ENCODE peak calls at places on chromosomes 4 and X, in seven cellular contexts. B is pancreas, I is breast epithelium, U is IMR-90, Q is endothelial cell of umbilical vein, G is H1, C is GM23338. N is an unnamed sample.

GRCh38 chr4:29326816-29327215 is 1393.4 kb upstream of the PCDH7 start:
- DNase-seq in B (no peak), I (no peak), C (no peak), G (no peak), U (peak), Q (peak), N (no peak)

GRCh38 chr4:77538144-77538543 is 67.5 kb upstream of the CXCL13 start:
- DNase-seq in I (no peak), U (peak), C (no peak), Q (peak), B (no peak), G (no peak), N (no peak)

GRCh38 chrX:46587753-46588171 is 14.2 kb downstream of the CHST7 start:
- DNase-seq in I (no peak), G (no peak), Q (peak), C (no peak), B (no peak), U (no peak), N (no peak)

GRCh38 chr4:39083164-39083563 is 21.1 kb downstream of the KLHL5 start:
- DNase-seq in U (peak), Q (peak), I (no peak), C (no peak), B (no peak), G (no peak), N (no peak)

GRCh38 chrX:115268421-115268820 is 21.1 kb upstream of the LUZP4 start:
- DNase-seq in I (no peak), G (no peak), Q (peak), B (no peak), C (peak), U (peak), N (no peak)

GRCh38 chr4:15197005-15197404 is 194.7 kb downstream of the CPEB2 start:
- DNase-seq in Q (peak), C (peak), G (no peak), U (peak), I (no peak), B (no peak), N (peak)

GRCh38 chrX:13418126-13419091 is 98.6 kb upstream of the ATXN3L start:
- DNase-seq in B (no peak), Q (peak), I (no peak), G (no peak), C (no peak), U (peak), N (no peak)

GRCh38 chrX:3393168-3393567 is 46.7 kb upstream of the MXRA5 start:
- DNase-seq in Q (no peak), C (no peak), B (no peak), G (no peak), U (no peak), I (no peak), N (no peak)

GRCh38 chr4:5165419-5166369 is 114.4 kb downstream of the STK32B start:
- DNase-seq in Q (peak), I (no peak), C (peak), G (no peak), B (no peak), U (peak), N (no peak)

GRCh38 chr4:15368906-15369305 is 58.9 kb upstream of the C1QTNF7 start:
- DNase-seq in G (no peak), I (no peak), Q (no peak), C (no peak), U (peak), B (no peak), N (no peak)

GRCh38 chr4:152992491-152992890 is 56.4 kb downstream of the FHDC1 start:
- DNase-seq in G (no peak), B (no peak), I (no peak), Q (no peak), C (no peak), U (no peak), N (no peak)

GRCh38 chrX:136497556-136498048 is at the start of gene HTATSF1:
- DNase-seq in G (no peak), I (no peak), Q (peak), U (no peak), C (peak), B (no peak), N (no peak)

GRCh38 chrX:40973619-40974018 is 111.6 kb upstream of the USP9X start:
- DNase-seq in C (no peak), I (no peak), Q (no peak), G (no peak), B (no peak), U (no peak), N (no peak)
- H3K27ac ChIP-seq in C (no peak), I (no peak), Q (no peak), G (no peak), B (no peak), U (no peak), N (no peak)

GRCh38 chrX:80808854-80809493 is 703 bp downstream of the BRWD3 start:
- DNase-seq in B (peak), Q (peak), G (no peak), I (peak), C (peak), U (no peak), N (no peak)
- H3K27ac ChIP-seq in B (peak), Q (peak), G (no peak), I (peak), C (no peak), U (peak), N (peak)

DNA sequence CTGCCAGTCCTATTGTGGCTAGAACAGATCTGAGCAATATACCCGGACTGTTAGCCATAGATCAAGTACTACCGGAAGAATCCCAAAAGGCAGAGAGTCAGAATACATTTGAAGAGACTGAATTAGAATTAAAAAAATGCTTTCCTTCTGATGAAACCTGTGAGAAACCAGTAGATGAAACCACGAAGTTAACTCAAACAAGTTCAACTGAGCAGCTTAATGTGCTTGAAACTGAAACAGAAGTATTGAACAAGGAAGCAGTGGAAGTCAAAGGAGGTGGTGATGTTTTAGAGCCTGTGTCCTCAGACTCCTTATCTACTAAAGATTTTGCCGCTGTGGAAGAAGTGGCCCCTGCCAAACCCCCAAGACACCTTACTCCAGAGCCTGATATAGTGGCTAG is 46.8 kb downstream of the WDR44 start:
- DNase-seq in G (no peak), Q (no peak), B (no peak), U (peak), C (no peak), I (no peak), N (no peak)
- H3K27ac ChIP-seq in G (no peak), Q (no peak), B (no peak), U (no peak), C (no peak), I (no peak), N (no peak)

GRCh38 chr4:122900314-122900713 is 22.1 kb downstream of the NUDT6 start:
- DNase-seq in Q (no peak), G (no peak), I (no peak), C (no peak), B (no peak), U (no peak), N (no peak)

GRCh38 chr4:122901621-122902020 is 20.8 kb downstream of the NUDT6 start:
- DNase-seq in Q (no peak), I (no peak), U (peak), B (no peak), G (no peak), C (no peak), N (no peak)

GRCh38 chr4:122899682-122900081 is 22.7 kb downstream of the NUDT6 start:
- DNase-seq in Q (no peak), G (no peak), U (no peak), B (no peak), I (no peak), C (peak), N (no peak)

GRCh38 chr4:122896270-122896669 is 26.1 kb downstream of the NUDT6 start:
- DNase-seq in I (no peak), C (no peak), G (no peak), U (no peak), B (no peak), Q (no peak), N (no peak)

DNA sequence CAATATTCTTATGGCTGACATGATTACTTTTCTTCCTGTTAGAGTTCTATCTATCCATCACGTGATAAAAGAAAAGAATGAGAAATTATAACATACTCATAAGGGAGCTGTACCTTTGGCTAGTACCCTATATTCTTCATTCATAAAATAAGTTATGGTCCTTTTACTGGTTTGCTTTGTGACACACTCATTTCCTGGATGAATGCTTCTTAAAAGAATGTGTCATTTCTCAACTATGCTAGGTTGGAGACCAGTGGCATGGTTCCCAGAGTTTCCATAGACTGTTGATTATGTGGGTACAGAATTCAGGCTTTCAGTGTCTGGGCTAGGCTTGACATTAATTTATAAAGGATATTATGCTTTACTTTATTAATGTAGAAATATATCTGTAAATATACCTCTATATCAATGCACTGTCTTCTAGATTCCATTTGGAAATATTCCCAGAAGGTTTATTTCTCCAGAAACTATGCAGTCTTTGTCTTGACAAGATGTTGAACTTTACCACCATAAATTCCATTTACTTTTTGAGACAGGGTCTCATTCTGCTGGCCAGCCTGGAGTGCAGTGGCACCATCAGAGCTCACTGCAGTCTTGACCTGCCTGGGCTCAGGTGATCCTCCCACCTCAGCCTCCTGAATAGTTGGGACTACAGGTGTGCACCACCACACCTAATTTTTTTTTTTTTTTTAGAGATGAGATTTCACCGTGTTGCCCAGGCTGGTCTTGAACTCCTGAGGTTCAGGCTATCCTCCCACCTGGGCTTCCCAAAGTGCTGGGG is 23.8 kb downstream of the NUDT6 start:
- DNase-seq in C (no peak), Q (peak), I (peak), B (no peak), G (no peak), U (peak), N (no peak)
- H3K27ac ChIP-seq in C (no peak), Q (peak), I (peak), B (no peak), G (no peak), U (peak), N (no peak)